ENCODE peak calls at places on chromosome 3, in five cellular contexts. R, Z, S, T and J are unnamed samples.

GRCh38 chr3:140522653-140523380 is 155.0 kb upstream of the TRIM42 start:
- DNase-seq in R (no peak), Z (no peak), S (no peak), T (no peak), J (no peak)

GRCh38 chr3:71583569-71584215 is at the start of gene FOXP1:
- DNase-seq in R (peak), Z (peak), S (peak), T (peak), J (peak)

GRCh38 chr3:101944308-101944707 is 95.0 kb downstream of the NFKBIZ start:
- DNase-seq in R (no peak), Z (peak), S (no peak), T (no peak), J (no peak)

GRCh38 chr3:134333522-134334181 is 40.6 kb downstream of the AMOTL2 start:
- DNase-seq in R (no peak), Z (peak), S (peak), T (peak), J (no peak)

GRCh38 chr3:143536817-143537535 is 311.3 kb downstream of the SLC9A9 start:
- DNase-seq in R (no peak), Z (peak), S (no peak), T (no peak), J (no peak)

GRCh38 chr3:125434582-125435011 is 59.5 kb upstream of the ZNF148 start:
- DNase-seq in R (no peak), Z (no peak), S (no peak), T (no peak), J (no peak)

GRCh38 chr3:52892625-52893311 is 4.6 kb downstream of the STIMATE start:
- DNase-seq in R (no peak), Z (peak), S (no peak), T (no peak), J (no peak)

GRCh38 chr3:25944328-25944727 is 154.4 kb downstream of the OXSM start:
- DNase-seq in R (no peak), Z (no peak), S (no peak), T (no peak), J (no peak)

GRCh38 chr3:36893137-36893557 is 51.7 kb downstream of the TRANK1 start:
- DNase-seq in R (no peak), Z (peak), S (no peak), T (peak), J (peak)

GRCh38 chr3:107377151-107377550 is at the start of gene CCDC54:
- DNase-seq in R (no peak), Z (peak), S (no peak), T (no peak), J (no peak)

GRCh38 chr3:160135850-160136249 is 89.4 kb upstream of the C3orf80 start:
- DNase-seq in R (no peak), Z (no peak), S (no peak), T (no peak), J (no peak)

GRCh38 chr3:9913601-9914000 is 3.3 kb upstream of the IL17RC start:
- DNase-seq in R (no peak), Z (no peak), S (no peak), T (no peak), J (no peak)

GRCh38 chr3:147120029-147120428 is 286.3 kb downstream of the ZIC4 start:
- DNase-seq in R (no peak), Z (peak), S (no peak), T (peak), J (no peak)

GRCh38 chr3:78507196-78507984 is 1260.4 kb downstream of the ROBO1 start:
- DNase-seq in R (no peak), Z (no peak), S (no peak), T (no peak), J (no peak)

GRCh38 chr3:4908066-4908768 is 71.0 kb upstream of the BHLHE40 start:
- DNase-seq in R (no peak), Z (no peak), S (no peak), T (no peak), J (no peak)

GRCh38 chr3:128548426-128549282 is 55.7 kb upstream of the GATA2 start:
- DNase-seq in R (no peak), Z (peak), S (no peak), T (no peak), J (no peak)

GRCh38 chr3:17079933-17080332 is 195.2 kb downstream of the PLCL2 start:
- DNase-seq in R (no peak), Z (no peak), S (no peak), T (no peak), J (no peak)

GRCh38 chr3:8963137-8963853 is at the start of gene RAD18:
- DNase-seq in R (peak), Z (peak), S (peak), T (peak), J (peak)

GRCh38 chr3:104397713-104398112 is 969.0 kb upstream of the ALCAM start:
- DNase-seq in R (no peak), Z (no peak), S (no peak), T (no peak), J (no peak)

GRCh38 chr3:104396974-104397669 is 969.6 kb upstream of the ALCAM start:
- DNase-seq in R (no peak), Z (peak), S (no peak), T (no peak), J (no peak)

GRCh38 chr3:104388624-104389023 is 978.1 kb upstream of the ALCAM start:
- DNase-seq in R (no peak), Z (no peak), S (no peak), T (no peak), J (no peak)

GRCh38 chr3:104392327-104392726 is 974.4 kb upstream of the ALCAM start:
- DNase-seq in R (no peak), Z (peak), S (no peak), T (peak), J (peak)
- H3K27ac ChIP-seq in R (no peak), Z (no peak), S (no peak), T (no peak), J (no peak)

GRCh38 chr3:104886220-104886995 is 480.3 kb upstream of the ALCAM start:
- DNase-seq in R (no peak), Z (peak), S (no peak), T (no peak), J (no peak)

GRCh38 chr3:104885214-104885814 is 481.4 kb upstream of the ALCAM start:
- DNase-seq in R (no peak), Z (peak), S (no peak), T (no peak), J (no peak)

GRCh38 chr3:104892044-104892443 is 474.7 kb upstream of the ALCAM start:
- DNase-seq in R (no peak), Z (no peak), S (no peak), T (peak), J (no peak)

GRCh38 chr3:104887069-104887468 is 479.6 kb upstream of the ALCAM start:
- DNase-seq in R (no peak), Z (peak), S (no peak), T (no peak), J (no peak)

GRCh38 chr3:104887619-104888018 is 479.1 kb upstream of the ALCAM start:
- DNase-seq in R (no peak), Z (no peak), S (no peak), T (no peak), J (no peak)
- H3K4me3 ChIP-seq in R (no peak), Z (no peak), S (no peak), T (no peak), J (no peak)

GRCh38 chr3:150242220-150242938 is 165.7 kb upstream of the TSC22D2 start:
- DNase-seq in R (no peak), Z (no peak), S (no peak), T (peak), J (no peak)
- TF ChIP-seq EZH2phosphoT487 in R (no peak), Z (no peak), S (no peak), T (no peak), J (no peak)

DNA sequence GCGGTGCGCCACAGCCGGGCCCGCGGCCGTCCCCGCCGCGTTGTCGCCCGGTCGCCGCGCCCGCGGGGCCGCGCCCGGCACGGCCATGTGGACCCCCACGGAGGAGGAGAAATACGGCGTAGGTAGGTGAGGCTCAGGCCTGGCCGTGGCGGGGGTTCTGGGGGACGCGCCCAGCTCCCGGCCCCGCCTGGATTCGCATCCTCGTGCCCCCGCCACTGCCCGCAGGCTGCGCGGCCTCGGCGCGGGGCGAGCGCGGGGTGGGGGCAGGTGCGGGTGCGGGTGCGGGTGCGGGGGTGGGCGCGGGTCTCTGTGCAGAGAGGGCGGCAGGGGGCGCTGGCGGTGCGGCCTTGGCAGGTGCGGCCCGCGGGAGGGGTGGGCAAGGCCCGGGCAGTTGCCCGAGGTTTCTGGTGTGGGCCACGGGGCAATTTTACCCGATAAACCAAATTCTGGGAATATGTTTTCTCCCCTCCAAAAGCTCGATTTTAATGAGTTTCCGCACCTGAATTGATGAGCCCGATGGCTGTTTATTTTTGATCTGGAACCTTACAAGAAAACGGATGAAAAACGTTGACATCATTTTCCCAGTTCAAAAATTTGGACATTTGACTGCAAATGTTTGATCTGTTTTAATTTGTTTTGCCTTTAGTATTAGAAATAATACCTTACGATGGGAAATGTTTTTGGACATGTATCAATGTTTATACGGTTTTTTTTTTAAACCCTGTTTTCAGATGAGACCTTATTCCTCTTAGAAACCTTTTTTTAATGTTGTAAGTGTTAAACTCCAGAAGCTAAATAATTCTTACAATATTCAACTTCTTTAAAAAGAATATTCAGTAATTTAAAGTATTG is 678 bp downstream of the DOCK3 start:
- DNase-seq in R (no peak), Z (peak), S (peak), T (peak), J (peak)
- H3K27ac ChIP-seq in R (peak), Z (no peak), S (no peak), T (no peak), J (no peak)

DNA sequence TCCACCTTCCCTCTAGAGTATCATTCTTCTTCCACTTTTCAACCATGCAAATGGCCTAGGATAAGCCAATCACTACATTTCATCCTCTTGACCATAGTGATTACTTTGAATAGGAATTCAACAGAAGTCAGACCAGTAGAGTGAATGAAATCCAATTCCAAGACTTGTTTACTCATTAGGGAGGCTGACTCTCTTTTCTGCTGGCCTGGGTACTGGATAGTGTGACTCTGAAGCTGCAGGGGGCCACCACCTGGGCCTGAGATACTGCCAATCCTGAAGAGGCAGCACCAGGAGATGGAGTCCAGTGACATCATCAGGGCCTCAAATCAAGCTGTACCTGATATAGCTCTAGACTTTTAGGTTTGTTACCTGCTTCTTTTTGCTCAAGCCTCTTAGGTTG is 7.0 kb upstream of the FSTL1 start:
- DNase-seq in R (no peak), Z (no peak), S (no peak), T (no peak), J (no peak)
- H3K4me3 ChIP-seq in R (no peak), Z (no peak), S (no peak), T (no peak), J (no peak)